ENCODE peak calls at places on chromosome 20, in eight cellular contexts. One of them, this sample, is unnamed. For H3K9me2, the result is how much of the 10 kb centered on the place peaks cover.

GRCh38 chr20:37729909-37730308 is 36.1 kb downstream of the CTNNBL1 start:
- DNase-seq in PC-3: no peak
- DNase-seq in PC-9: no peak
- DNase-seq in hepatocyte: no peak
- DNase-seq in GM23248: peak
- DNase-seq in HCT116: no peak
- DNase-seq in GM23338: no peak
- DNase-seq in MM.1S: no peak
- DNase-seq in this sample: no peak

GRCh38 chr20:25369971-25370370 is 20.7 kb downstream of the ABHD12 start:
- DNase-seq in PC-3: no peak
- DNase-seq in PC-9: no peak
- DNase-seq in hepatocyte: no peak
- DNase-seq in GM23248: no peak
- DNase-seq in HCT116: no peak
- DNase-seq in GM23338: no peak
- DNase-seq in MM.1S: no peak
- DNase-seq in this sample: no peak

GRCh38 chr20:10131612-10132345 is 86.9 kb upstream of the SNAP25 start:
- DNase-seq in PC-3: peak
- DNase-seq in PC-9: peak
- DNase-seq in hepatocyte: peak
- DNase-seq in GM23248: peak
- DNase-seq in HCT116: no peak
- DNase-seq in GM23338: peak
- DNase-seq in MM.1S: no peak
- DNase-seq in this sample: no peak

GRCh38 chr20:63691711-63692435 is 4.6 kb upstream of the TNFRSF6B start:
- DNase-seq in PC-3: no peak
- DNase-seq in PC-9: no peak
- DNase-seq in hepatocyte: no peak
- DNase-seq in GM23248: no peak
- DNase-seq in HCT116: no peak
- DNase-seq in GM23338: no peak
- DNase-seq in MM.1S: no peak
- DNase-seq in this sample: no peak

GRCh38 chr20:58518387-58518786 is 3.2 kb upstream of the APCDD1L start:
- DNase-seq in PC-3: no peak
- DNase-seq in PC-9: no peak
- DNase-seq in hepatocyte: no peak
- DNase-seq in GM23248: no peak
- DNase-seq in HCT116: no peak
- DNase-seq in GM23338: no peak
- DNase-seq in MM.1S: no peak
- DNase-seq in this sample: no peak

GRCh38 chr20:54167909-54168872 is 5.6 kb downstream of the CYP24A1 start:
- DNase-seq in PC-3: peak
- DNase-seq in PC-9: peak
- DNase-seq in hepatocyte: peak
- DNase-seq in GM23248: peak
- DNase-seq in HCT116: peak
- DNase-seq in GM23338: no peak
- DNase-seq in MM.1S: no peak
- DNase-seq in this sample: no peak

GRCh38 chr20:36241678-36242077 is 5.4 kb downstream of the AAR2 start:
- DNase-seq in PC-3: no peak
- DNase-seq in PC-9: no peak
- DNase-seq in hepatocyte: no peak
- DNase-seq in GM23248: no peak
- DNase-seq in HCT116: no peak
- DNase-seq in GM23338: no peak
- DNase-seq in MM.1S: no peak
- DNase-seq in this sample: no peak

GRCh38 chr20:38123021-38123587 is 42.0 kb downstream of the TGM2 start:
- DNase-seq in PC-3: no peak
- DNase-seq in PC-9: peak
- DNase-seq in hepatocyte: peak
- DNase-seq in GM23248: peak
- DNase-seq in HCT116: no peak
- DNase-seq in GM23338: peak
- DNase-seq in MM.1S: no peak
- DNase-seq in this sample: no peak

GRCh38 chr20:15065794-15066193 is 728.4 kb upstream of the FLRT3 start:
- DNase-seq in PC-3: no peak
- DNase-seq in PC-9: no peak
- DNase-seq in hepatocyte: no peak
- DNase-seq in GM23248: no peak
- DNase-seq in HCT116: no peak
- DNase-seq in GM23338: no peak
- DNase-seq in MM.1S: no peak
- DNase-seq in this sample: no peak

DNA sequence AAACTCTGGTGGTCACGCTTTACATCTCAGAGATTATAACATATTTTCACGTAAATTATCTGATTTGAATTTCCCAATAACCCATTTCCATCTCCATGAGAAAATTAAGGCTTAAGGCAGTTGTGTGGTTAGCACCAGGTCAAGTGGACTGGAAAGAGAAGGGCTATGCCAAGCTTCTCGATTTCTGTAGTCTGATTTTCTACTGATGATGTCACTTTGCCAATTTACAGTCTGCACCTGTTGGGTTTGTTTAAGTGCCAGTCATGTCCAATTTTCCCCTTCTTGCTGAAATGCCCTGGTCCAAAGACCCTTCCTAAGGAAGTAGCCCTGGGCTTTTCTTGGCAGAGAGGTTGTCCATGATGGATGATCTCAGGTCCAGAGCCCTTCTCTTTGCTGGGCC is 562.4 kb upstream of the BTBD3 start:
- DNase-seq in PC-3: no peak
- DNase-seq in PC-9: no peak
- DNase-seq in hepatocyte: no peak
- DNase-seq in GM23248: no peak
- DNase-seq in HCT116: no peak
- DNase-seq in GM23338: no peak
- DNase-seq in MM.1S: no peak
- DNase-seq in this sample: no peak
- H3K9me2 ChIP-seq in PC-3: under half
- H3K9me2 ChIP-seq in PC-9: under half
- H3K9me2 ChIP-seq in hepatocyte: under half
- H3K9me2 ChIP-seq in GM23248: under half
- H3K9me2 ChIP-seq in HCT116: under half
- H3K9me2 ChIP-seq in GM23338: under half
- H3K9me2 ChIP-seq in MM.1S: under half
- H3K9me2 ChIP-seq in this sample: under half

GRCh38 chr20:41833739-41834138 is 215.6 kb upstream of the CHD6 start:
- DNase-seq in PC-3: no peak
- DNase-seq in PC-9: no peak
- DNase-seq in hepatocyte: no peak
- DNase-seq in GM23248: no peak
- DNase-seq in HCT116: no peak
- DNase-seq in GM23338: no peak
- DNase-seq in MM.1S: no peak
- DNase-seq in this sample: no peak

GRCh38 chr20:41837669-41838224 is 219.6 kb upstream of the CHD6 start:
- DNase-seq in PC-3: no peak
- DNase-seq in PC-9: no peak
- DNase-seq in hepatocyte: no peak
- DNase-seq in GM23248: no peak
- DNase-seq in HCT116: no peak
- DNase-seq in GM23338: no peak
- DNase-seq in MM.1S: no peak
- DNase-seq in this sample: no peak
- H2AFZ ChIP-seq in PC-3: no peak
- H2AFZ ChIP-seq in PC-9: no peak
- H2AFZ ChIP-seq in hepatocyte: no peak
- H2AFZ ChIP-seq in GM23248: no peak
- H2AFZ ChIP-seq in HCT116: no peak
- H2AFZ ChIP-seq in GM23338: no peak
- H2AFZ ChIP-seq in MM.1S: no peak
- H2AFZ ChIP-seq in this sample: no peak

GRCh38 chr20:59597240-59597639 is 7.1 kb upstream of the PHACTR3 start:
- DNase-seq in PC-3: no peak
- DNase-seq in PC-9: no peak
- DNase-seq in hepatocyte: no peak
- DNase-seq in GM23248: no peak
- DNase-seq in HCT116: no peak
- DNase-seq in GM23338: no peak
- DNase-seq in MM.1S: no peak
- DNase-seq in this sample: no peak
- H3K4me3 ChIP-seq in PC-3: no peak
- H3K4me3 ChIP-seq in PC-9: no peak
- H3K4me3 ChIP-seq in hepatocyte: no peak
- H3K4me3 ChIP-seq in GM23248: no peak
- H3K4me3 ChIP-seq in HCT116: no peak
- H3K4me3 ChIP-seq in GM23338: no peak
- H3K4me3 ChIP-seq in MM.1S: no peak
- H3K4me3 ChIP-seq in this sample: no peak

DNA sequence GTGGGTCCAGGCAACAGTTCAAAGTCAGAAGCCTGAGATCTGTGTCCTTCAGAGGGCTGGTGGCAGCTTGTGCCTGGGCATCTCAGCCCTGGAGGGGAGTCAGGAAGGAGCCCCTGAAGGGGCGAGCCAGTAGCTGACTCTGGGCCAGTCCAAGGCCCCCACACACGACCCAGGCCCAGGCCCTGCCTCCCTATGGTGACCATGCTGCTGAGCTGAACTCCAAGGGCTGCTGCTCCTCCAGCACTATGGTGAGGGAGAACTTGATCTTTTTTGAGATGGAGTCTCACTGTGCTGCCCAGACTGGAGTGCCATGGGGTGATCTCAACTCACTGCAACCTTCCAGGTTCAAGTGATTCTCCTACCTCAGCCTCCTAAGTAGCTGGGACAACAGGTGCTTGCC is 15.2 kb upstream of the CST3 start:
- DNase-seq in PC-3: no peak
- DNase-seq in PC-9: no peak
- DNase-seq in hepatocyte: no peak
- DNase-seq in GM23248: no peak
- DNase-seq in HCT116: no peak
- DNase-seq in GM23338: no peak
- DNase-seq in MM.1S: no peak
- DNase-seq in this sample: no peak
- H3K9me2 ChIP-seq in PC-3: under half
- H3K9me2 ChIP-seq in PC-9: under half
- H3K9me2 ChIP-seq in hepatocyte: under half
- H3K9me2 ChIP-seq in GM23248: under half
- H3K9me2 ChIP-seq in HCT116: under half
- H3K9me2 ChIP-seq in GM23338: under half
- H3K9me2 ChIP-seq in MM.1S: under half
- H3K9me2 ChIP-seq in this sample: under half

This sample was measured in Karpas-422.